ENCODE peak calls at places on chromosomes 4 and X, in four cellular contexts. One of them, this sample, is unnamed.

GRCh38 chr4:6754481-6755087 is 27.9 kb upstream of the KIAA0232 start:
- DNase-seq in kidney epithelial cell: no peak
- DNase-seq in AG04449: no peak
- DNase-seq in osteocyte: no peak
- DNase-seq in this sample: no peak

GRCh38 chr4:1523033-1523432 is 116.8 kb upstream of the NKX1-1 start:
- DNase-seq in kidney epithelial cell: no peak
- DNase-seq in AG04449: no peak
- DNase-seq in osteocyte: no peak
- DNase-seq in this sample: no peak

GRCh38 chr4:16875487-16875886 is 23.0 kb downstream of the LDB2 start:
- DNase-seq in kidney epithelial cell: no peak
- DNase-seq in AG04449: peak
- DNase-seq in osteocyte: no peak
- DNase-seq in this sample: peak

GRCh38 chr4:68476191-68476590 is 28.9 kb downstream of the TMPRSS11E start:
- DNase-seq in kidney epithelial cell: no peak
- DNase-seq in AG04449: no peak
- DNase-seq in osteocyte: no peak
- DNase-seq in this sample: peak

GRCh38 chr4:81466841-81467671 is 4.7 kb downstream of the RASGEF1B start:
- DNase-seq in kidney epithelial cell: no peak
- DNase-seq in AG04449: peak
- DNase-seq in osteocyte: no peak
- DNase-seq in this sample: no peak

GRCh38 chrX:55490974-55491373 is 1.3 kb upstream of the USP51 start:
- DNase-seq in kidney epithelial cell: no peak
- DNase-seq in AG04449: no peak
- DNase-seq in osteocyte: no peak
- DNase-seq in this sample: no peak

GRCh38 chr4:159103406-159104131 is 690 bp downstream of the RAPGEF2 start:
- DNase-seq in kidney epithelial cell: no peak
- DNase-seq in AG04449: no peak
- DNase-seq in osteocyte: no peak
- DNase-seq in this sample: no peak

GRCh38 chrX:73850124-73851013 is 287.4 kb downstream of the CHIC1 start:
- DNase-seq in kidney epithelial cell: no peak
- DNase-seq in AG04449: no peak
- DNase-seq in osteocyte: no peak
- DNase-seq in this sample: no peak

GRCh38 chrX:133414399-133415275 is 652 bp downstream of the GPC4 start:
- DNase-seq in kidney epithelial cell: no peak
- DNase-seq in AG04449: no peak
- DNase-seq in osteocyte: peak
- DNase-seq in this sample: no peak

GRCh38 chr4:147732516-147733193 is 767 bp downstream of the ARHGAP10 start:
- DNase-seq in kidney epithelial cell: no peak
- DNase-seq in AG04449: no peak
- DNase-seq in osteocyte: peak
- DNase-seq in this sample: no peak

GRCh38 chr4:133129237-133129636 is 19.9 kb upstream of the PCDH10 start:
- DNase-seq in kidney epithelial cell: no peak
- DNase-seq in AG04449: no peak
- DNase-seq in osteocyte: no peak
- DNase-seq in this sample: no peak

DNA sequence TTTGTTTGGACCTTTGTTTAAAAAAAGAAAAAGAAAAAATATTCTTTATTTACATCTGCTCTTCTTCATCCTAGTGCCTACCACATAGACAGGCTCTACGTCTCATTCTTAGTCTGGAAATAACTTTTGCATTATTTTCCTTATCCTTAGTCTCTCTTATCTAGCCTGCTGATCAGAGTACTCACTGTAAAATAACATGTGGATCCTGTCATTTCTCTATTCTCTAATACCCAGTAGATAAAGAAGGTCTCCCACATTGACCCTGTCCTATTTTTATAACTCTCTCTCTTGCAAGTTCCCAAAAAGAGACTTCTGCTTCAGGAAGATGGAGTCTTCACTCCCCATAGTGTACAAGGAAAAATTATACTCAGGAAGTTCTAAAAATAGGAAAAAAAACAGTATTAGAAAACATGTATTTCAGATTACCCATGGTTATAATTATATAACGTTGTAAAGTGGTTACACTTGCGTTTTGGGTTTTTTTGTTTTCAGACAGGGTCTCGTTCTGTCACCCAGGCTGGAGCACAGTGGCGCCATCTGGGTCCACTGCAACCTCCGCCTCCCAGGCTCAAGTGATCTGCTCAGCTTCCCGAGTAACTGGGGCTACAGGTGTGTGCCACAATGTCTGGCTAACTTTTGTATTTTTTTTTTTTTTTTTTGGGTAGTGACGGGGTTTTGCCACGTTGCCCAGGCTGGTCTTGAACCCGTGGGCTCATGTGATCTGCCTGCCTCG is 23.8 kb downstream of the ZFX start:
- DNase-seq in kidney epithelial cell: no peak
- DNase-seq in AG04449: no peak
- DNase-seq in osteocyte: no peak
- DNase-seq in this sample: no peak
- TF ChIP-seq CTCF in kidney epithelial cell: no peak
- TF ChIP-seq CTCF in AG04449: no peak
- TF ChIP-seq CTCF in osteocyte: no peak
- TF ChIP-seq CTCF in this sample: no peak

GRCh38 chr4:24809376-24809775 is 14.0 kb downstream of the SOD3 start:
- DNase-seq in kidney epithelial cell: no peak
- DNase-seq in AG04449: no peak
- DNase-seq in osteocyte: no peak
- DNase-seq in this sample: no peak
- TF ChIP-seq CTCF in kidney epithelial cell: peak
- TF ChIP-seq CTCF in AG04449: no peak
- TF ChIP-seq CTCF in osteocyte: no peak
- TF ChIP-seq CTCF in this sample: peak

GRCh38 chrX:17812763-17813162 is 48.3 kb downstream of the RAI2 start:
- DNase-seq in kidney epithelial cell: no peak
- DNase-seq in AG04449: no peak
- DNase-seq in osteocyte: no peak
- DNase-seq in this sample: no peak
- TF ChIP-seq CTCF in kidney epithelial cell: peak
- TF ChIP-seq CTCF in AG04449: peak
- TF ChIP-seq CTCF in osteocyte: peak
- TF ChIP-seq CTCF in this sample: peak

GRCh38 chr4:119212964-119213606 is 572 bp downstream of the USP53 start:
- DNase-seq in kidney epithelial cell: peak
- DNase-seq in AG04449: peak
- DNase-seq in osteocyte: peak
- DNase-seq in this sample: peak
- TF ChIP-seq CTCF in kidney epithelial cell: peak
- TF ChIP-seq CTCF in AG04449: peak
- TF ChIP-seq CTCF in osteocyte: peak
- TF ChIP-seq CTCF in this sample: peak

GRCh38 chrX:1534321-1535168 is 2.4 kb downstream of the P2RY8 start:
- DNase-seq in kidney epithelial cell: no peak
- DNase-seq in AG04449: no peak
- DNase-seq in osteocyte: peak
- DNase-seq in this sample: no peak

GRCh38 chrX:1535241-1536041 is 1.5 kb downstream of the P2RY8 start:
- DNase-seq in kidney epithelial cell: no peak
- DNase-seq in AG04449: no peak
- DNase-seq in osteocyte: no peak
- DNase-seq in this sample: no peak

GRCh38 chrX:1531106-1531890 is 5.7 kb downstream of the P2RY8 start:
- DNase-seq in kidney epithelial cell: no peak
- DNase-seq in AG04449: no peak
- DNase-seq in osteocyte: peak
- DNase-seq in this sample: no peak

GRCh38 chrX:1529756-1530155 is 7.2 kb downstream of the P2RY8 start:
- DNase-seq in kidney epithelial cell: no peak
- DNase-seq in AG04449: no peak
- DNase-seq in osteocyte: peak
- DNase-seq in this sample: no peak

GRCh38 chrX:1533083-1533482 is 3.9 kb downstream of the P2RY8 start:
- DNase-seq in kidney epithelial cell: no peak
- DNase-seq in AG04449: no peak
- DNase-seq in osteocyte: no peak
- DNase-seq in this sample: no peak
- TF ChIP-seq CTCF in kidney epithelial cell: no peak
- TF ChIP-seq CTCF in AG04449: no peak
- TF ChIP-seq CTCF in osteocyte: no peak
- TF ChIP-seq CTCF in this sample: no peak

GRCh38 chr4:71709961-71710360 is 73.9 kb downstream of the GC start:
- DNase-seq in kidney epithelial cell: no peak
- DNase-seq in AG04449: no peak
- DNase-seq in osteocyte: no peak
- DNase-seq in this sample: no peak
- TF ChIP-seq CTCF in kidney epithelial cell: peak
- TF ChIP-seq CTCF in AG04449: no peak
- TF ChIP-seq CTCF in osteocyte: peak
- TF ChIP-seq CTCF in this sample: peak

GRCh38 chr4:76087007-76087769 is 12.7 kb downstream of the ART3 start:
- DNase-seq in kidney epithelial cell: peak
- DNase-seq in AG04449: no peak
- DNase-seq in osteocyte: no peak
- DNase-seq in this sample: no peak
- TF ChIP-seq CTCF in kidney epithelial cell: peak
- TF ChIP-seq CTCF in AG04449: peak
- TF ChIP-seq CTCF in osteocyte: peak
- TF ChIP-seq CTCF in this sample: peak

GRCh38 chr4:105715692-105716278 is 7.2 kb downstream of the GSTCD start:
- DNase-seq in kidney epithelial cell: no peak
- DNase-seq in AG04449: no peak
- DNase-seq in osteocyte: no peak
- DNase-seq in this sample: no peak
- TF ChIP-seq CTCF in kidney epithelial cell: peak
- TF ChIP-seq CTCF in AG04449: peak
- TF ChIP-seq CTCF in osteocyte: peak
- TF ChIP-seq CTCF in this sample: peak

GRCh38 chrX:54439967-54440871 is at the start of gene TSR2:
- DNase-seq in kidney epithelial cell: peak
- DNase-seq in AG04449: peak
- DNase-seq in osteocyte: peak
- DNase-seq in this sample: peak
- TF ChIP-seq CTCF in kidney epithelial cell: peak
- TF ChIP-seq CTCF in AG04449: no peak
- TF ChIP-seq CTCF in osteocyte: peak
- TF ChIP-seq CTCF in this sample: no peak

This sample was measured in BJ.